ENCODE peak calls at places on chromosome X, in seven cellular contexts. V is EL, H is NCI-H748 treated with DMSO at 0.1 percent for 48 hours, I is progenitor cell of endocrine pancreas, M is fibroblast of villous mesenchyme, G is NCI-H510A, E is caudate nucleus. U is an unnamed sample.

GRCh38 chrX:38220024-38220935 is at the start of gene SRPX:
- DNase-seq in V (peak), H (no peak), I (peak), M (no peak), G (no peak), E (no peak), U (no peak)

GRCh38 chrX:10722804-10723364 is 102.5 kb upstream of the MID1 start:
- DNase-seq in V (peak), H (peak), I (no peak), M (peak), G (no peak), E (no peak), U (no peak)

GRCh38 chrX:153983321-153983729 is 10.8 kb downstream of the TMEM187 start:
- DNase-seq in V (no peak), H (no peak), I (no peak), M (no peak), G (no peak), E (no peak), U (peak)

GRCh38 chrX:50200907-50201306 is at the start of gene AKAP4:
- DNase-seq in V (no peak), H (no peak), I (no peak), M (no peak), G (no peak), E (no peak), U (no peak)

GRCh38 chrX:23525531-23525930 is 141.8 kb upstream of the PRDX4 start:
- DNase-seq in V (no peak), H (no peak), I (no peak), M (no peak), G (no peak), E (no peak), U (no peak)

GRCh38 chrX:16112428-16112827 is 10.9 kb upstream of the GRPR start:
- DNase-seq in V (no peak), H (no peak), I (no peak), M (no peak), G (no peak), E (no peak), U (no peak)

GRCh38 chrX:71870337-71871098 is 40.1 kb upstream of the NHSL2 start:
- DNase-seq in V (peak), H (no peak), I (peak), M (no peak), G (no peak), E (no peak), U (no peak)

GRCh38 chrX:44152867-44153266 is 179.7 kb upstream of the NDP start:
- DNase-seq in V (no peak), H (no peak), I (no peak), M (peak), G (no peak), E (no peak), U (no peak)

GRCh38 chrX:110301194-110301593 is 16.7 kb downstream of the AMMECR1 start:
- DNase-seq in V (no peak), H (no peak), I (no peak), M (no peak), G (no peak), E (no peak), U (no peak)

GRCh38 chrX:10011261-10011931 is 44.2 kb downstream of the CLDN34 start:
- DNase-seq in V (no peak), H (no peak), I (no peak), M (no peak), G (no peak), E (no peak), U (no peak)

GRCh38 chrX:132774312-132774711 is 184.1 kb downstream of the HS6ST2 start:
- DNase-seq in V (no peak), H (no peak), I (no peak), M (peak), G (no peak), E (no peak), U (no peak)

GRCh38 chrX:88613338-88613737 is 133.7 kb upstream of the CPXCR1 start:
- DNase-seq in V (no peak), H (no peak), I (no peak), M (peak), G (peak), E (no peak), U (no peak)

GRCh38 chrX:72554448-72555140 is 18.0 kb downstream of the HDAC8 start:
- DNase-seq in V (no peak), H (peak), I (peak), M (peak), G (no peak), E (no peak), U (no peak)

GRCh38 chrX:135302269-135302873 is 6.9 kb upstream of the ETDC start:
- DNase-seq in V (no peak), H (no peak), I (no peak), M (no peak), G (no peak), E (no peak), U (no peak)

GRCh38 chrX:17563515-17563914 is 173.8 kb upstream of the SCML1 start:
- DNase-seq in V (peak), H (no peak), I (no peak), M (no peak), G (no peak), E (no peak), U (no peak)

GRCh38 chrX:13750204-13750603 is 15.7 kb downstream of the OFD1 start:
- DNase-seq in V (peak), H (peak), I (no peak), M (no peak), G (no peak), E (no peak), U (no peak)

GRCh38 chrX:41350150-41350975 is 16.4 kb downstream of the DDX3X start:
- DNase-seq in V (peak), H (no peak), I (no peak), M (peak), G (no peak), E (no peak), U (no peak)

GRCh38 chrX:31423575-31424284 is 351.9 kb upstream of the FTHL17 start:
- DNase-seq in V (peak), H (peak), I (no peak), M (peak), G (peak), E (no peak), U (no peak)

GRCh38 chrX:109843963-109844751 is 111.1 kb upstream of the ACSL4 start:
- DNase-seq in V (no peak), H (no peak), I (no peak), M (no peak), G (no peak), E (no peak), U (no peak)

GRCh38 chrX:85243761-85244410 is at the start of the genes SATL1 and ZNF711:
- DNase-seq in V (peak), H (peak), I (peak), M (peak), G (peak), E (peak), U (no peak)

GRCh38 chrX:132652871-132653270 is 164.0 kb upstream of the MBNL3 start:
- DNase-seq in V (no peak), H (no peak), I (no peak), M (peak), G (no peak), E (no peak), U (no peak)

GRCh38 chrX:153643431-153644351 is 3.3 kb upstream of the DUSP9 start:
- DNase-seq in V (no peak), H (no peak), I (no peak), M (no peak), G (no peak), E (no peak), U (no peak)

GRCh38 chrX:84186603-84187358 is 1.2 kb downstream of the RPS6KA6 start:
- DNase-seq in V (peak), H (peak), I (no peak), M (no peak), G (peak), E (no peak), U (no peak)

GRCh38 chrX:122565952-122566351 is 618.1 kb upstream of the GRIA3 start:
- DNase-seq in V (peak), H (no peak), I (no peak), M (peak), G (no peak), E (no peak), U (no peak)

GRCh38 chrX:40174594-40175415 is 77.0 kb upstream of the BCOR start:
- DNase-seq in V (peak), H (peak), I (no peak), M (peak), G (peak), E (no peak), U (no peak)

GRCh38 chrX:18596096-18596495 is 75.8 kb downstream of the RS1 start:
- DNase-seq in V (no peak), H (no peak), I (no peak), M (no peak), G (no peak), E (no peak), U (no peak)

GRCh38 chrX:329291-329910 is 10.8 kb upstream of the GTPBP6 start:
- DNase-seq in V (no peak), H (no peak), I (no peak), M (no peak), G (no peak), E (no peak), U (peak)

GRCh38 chrX:155893513-155893912 is 12.4 kb downstream of the VAMP7 start:
- DNase-seq in V (no peak), H (no peak), I (no peak), M (peak), G (no peak), E (no peak), U (no peak)

GRCh38 chrX:7574325-7574724 is 268.6 kb upstream of the VCX start:
- DNase-seq in V (peak), H (no peak), I (peak), M (peak), G (no peak), E (no peak), U (no peak)

GRCh38 chrX:14228611-14229010 is 198.9 kb upstream of the GEMIN8 start:
- DNase-seq in V (peak), H (no peak), I (no peak), M (no peak), G (no peak), E (no peak), U (no peak)

GRCh38 chrX:132119283-132119682 is 8.5 kb downstream of the FRMD7 start:
- DNase-seq in V (no peak), H (no peak), I (no peak), M (no peak), G (no peak), E (no peak), U (no peak)

GRCh38 chrX:134758652-134759051 is 100.4 kb upstream of the PLAC1 start:
- DNase-seq in V (no peak), H (no peak), I (no peak), M (no peak), G (no peak), E (no peak), U (no peak)

GRCh38 chrX:10628906-10629305 is 8.5 kb upstream of the MID1 start:
- DNase-seq in V (peak), H (no peak), I (no peak), M (no peak), G (no peak), E (no peak), U (no peak)

U was measured in CD14-positive monocyte.